ENCODE peak calls at places on chromosomes 4 and X, in nine cellular contexts. M is cardiac muscle cell, F is coronary artery, K is left lung, L is suprapubic skin, C is fibroblast of lung, R is AG04450, H is heart left ventricle, X is psoas muscle. S is an unnamed sample.

GRCh38 chr4:123643691-123644090 is 247.1 kb downstream of the SPRY1 start:
- DNase-seq in M (no peak), F (no peak), K (no peak), L (no peak), C (no peak), R (no peak), H (no peak), X (no peak), S (no peak)

GRCh38 chr4:1249731-1250526 is 999 bp upstream of the CTBP1 start:
- DNase-seq in M (no peak), F (peak; percentile 79), K (peak; percentile 85), L (peak; percentile 78), C (peak; percentile 67), R (no peak), H (no peak), X (peak; percentile 50), S (peak; percentile 70)

GRCh38 chr4:62014982-62015739 is 815.0 kb downstream of the ADGRL3 start:
- DNase-seq in M (no peak), F (no peak), K (no peak), L (no peak), C (no peak), R (no peak), H (no peak), X (no peak), S (no peak)

GRCh38 chr4:90317785-90318184 is 190.6 kb downstream of the CCSER1 start:
- DNase-seq in M (no peak), F (no peak), K (no peak), L (no peak), C (peak; percentile 93), R (peak; percentile 72), H (no peak), X (no peak), S (no peak)

GRCh38 chr4:53809816-53810215 is 218.5 kb upstream of the LNX1 start:
- DNase-seq in M (no peak), F (no peak), K (no peak), L (no peak), C (no peak), R (no peak), H (no peak), X (no peak), S (no peak)

GRCh38 chr4:176791591-176792347 is 953 bp downstream of the VEGFC start:
- DNase-seq in M (peak; percentile 60), F (peak; percentile 74), K (peak; percentile 84), L (no peak), C (peak; percentile 63), R (no peak), H (peak; percentile 26), X (peak; percentile 35), S (no peak)

GRCh38 chrX:129188223-129188622 is 335.1 kb downstream of the SMARCA1 start:
- DNase-seq in M (no peak), F (no peak), K (no peak), L (no peak), C (no peak), R (no peak), H (no peak), X (no peak), S (no peak)

GRCh38 chr4:77347341-77347740 is 190.3 kb downstream of the CCNG2 start:
- DNase-seq in M (no peak), F (no peak), K (no peak), L (no peak), C (no peak), R (no peak), H (no peak), X (no peak), S (no peak)

GRCh38 chr4:152036626-152037025 is 275.8 kb upstream of the GATB start:
- DNase-seq in M (no peak), F (no peak), K (no peak), L (no peak), C (peak; percentile 51), R (no peak), H (no peak), X (no peak), S (no peak)

GRCh38 chr4:7348946-7349900 is 85.5 kb downstream of the PSAPL1 start:
- DNase-seq in M (no peak), F (no peak), K (peak; percentile 75), L (no peak), C (no peak), R (no peak), H (no peak), X (no peak), S (no peak)

DNA sequence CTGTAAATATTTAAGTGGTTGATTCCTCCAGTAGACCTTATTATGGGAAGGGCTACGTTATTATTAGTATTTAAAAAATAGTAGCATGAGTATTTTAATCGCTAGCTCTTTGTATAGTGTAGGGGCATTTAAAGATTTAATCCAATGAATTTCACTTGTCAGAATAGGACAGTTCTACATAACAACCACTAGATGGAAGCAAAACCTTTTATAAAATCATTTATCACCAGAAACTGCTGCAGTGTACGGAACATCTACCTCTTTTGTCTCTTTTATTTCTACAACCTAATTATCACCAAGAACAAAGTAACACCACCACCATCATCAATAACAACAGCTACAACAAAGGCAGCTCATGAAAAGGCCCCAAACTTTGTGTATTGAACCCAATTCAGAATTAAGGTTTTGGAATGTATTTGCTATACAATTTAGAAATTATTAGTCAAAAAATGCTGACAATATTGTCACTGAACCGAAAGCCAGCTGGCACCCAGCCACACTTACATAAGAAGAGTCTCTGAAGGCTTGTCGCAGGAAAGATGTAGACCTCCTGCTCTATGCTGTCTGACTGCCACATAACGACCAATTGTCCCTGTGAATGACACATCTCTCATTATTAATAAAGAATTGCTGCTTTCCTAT is 260.9 kb upstream of the RPS6KA3 start:
- DNase-seq in M (peak; percentile 49), F (no peak), K (no peak), L (no peak), C (no peak), R (no peak), H (no peak), X (no peak), S (no peak)
- TF ChIP-seq CTCF in M (peak; percentile 35), F (peak; percentile 35), K (peak; percentile 43), L (peak; percentile 63), C (peak; percentile 22), R (peak; percentile 47), H (peak; percentile 61), X (peak; percentile 71), S (peak; percentile 46)

DNA sequence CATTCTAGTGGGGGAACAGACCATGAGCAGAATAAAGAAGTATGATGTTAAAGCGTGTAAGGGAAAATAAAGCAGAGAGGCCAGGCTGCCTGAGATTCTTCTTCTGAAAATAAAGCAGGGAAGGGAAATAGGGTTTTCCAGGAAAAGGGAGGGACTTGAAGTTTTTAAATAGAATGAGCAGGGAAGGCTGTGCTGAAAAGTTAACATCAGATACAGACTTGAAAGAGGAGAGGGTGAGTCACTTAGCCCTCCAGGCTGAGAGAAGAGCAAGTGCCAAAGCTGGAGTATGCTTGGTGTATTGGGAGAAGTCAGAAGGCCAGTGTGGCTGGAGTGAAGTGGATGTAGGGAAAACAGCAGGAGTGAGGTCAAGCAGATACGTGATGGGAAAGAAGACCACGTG is 10.0 kb upstream of the PLK4 start:
- DNase-seq in M (peak; percentile 2), F (no peak), K (no peak), L (no peak), C (peak; percentile 91), R (peak; percentile 38), H (peak; percentile 46), X (no peak), S (no peak)
- H3K27ac ChIP-seq in M (peak overlapping the region; percentile 78), F (no peak overlapping the region), K (peak overlapping the region; percentile 33), L (no peak overlapping the region), C (no peak overlapping the region), R (peak overlapping the region; percentile 11), H (peak overlapping the region; percentile 24), X (peak overlapping the region; percentile 25), S (peak overlapping the region; percentile 51)

DNA sequence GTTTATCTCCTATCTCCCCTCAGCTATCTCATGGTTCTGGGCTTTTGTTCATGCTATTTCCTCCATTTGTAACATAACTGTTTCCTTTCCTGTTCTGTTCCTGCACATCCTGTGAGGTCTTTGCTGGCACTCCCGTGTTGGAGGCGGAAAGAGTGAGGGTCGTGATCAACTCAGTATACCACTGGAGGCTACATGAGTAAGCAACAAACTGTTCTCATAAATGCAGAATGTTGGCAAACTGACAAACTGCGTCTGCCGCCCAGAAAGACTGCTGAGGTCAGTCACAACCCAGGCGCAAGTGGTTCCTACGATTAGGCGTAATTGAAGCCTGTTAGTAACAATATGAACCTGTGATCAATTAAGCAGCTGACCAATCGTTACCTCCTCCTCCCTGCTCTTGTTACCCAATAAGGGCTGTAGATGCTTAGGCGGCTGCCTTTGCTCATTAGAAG is 48.8 kb downstream of the C4orf33 start:
- DNase-seq in M (no peak), F (no peak), K (no peak), L (no peak), C (no peak), R (no peak), H (no peak), X (no peak), S (no peak)
- TF ChIP-seq CTCF in M (no peak), F (no peak), K (no peak), L (no peak), C (no peak), R (no peak), H (no peak), X (no peak), S (no peak)

DNA sequence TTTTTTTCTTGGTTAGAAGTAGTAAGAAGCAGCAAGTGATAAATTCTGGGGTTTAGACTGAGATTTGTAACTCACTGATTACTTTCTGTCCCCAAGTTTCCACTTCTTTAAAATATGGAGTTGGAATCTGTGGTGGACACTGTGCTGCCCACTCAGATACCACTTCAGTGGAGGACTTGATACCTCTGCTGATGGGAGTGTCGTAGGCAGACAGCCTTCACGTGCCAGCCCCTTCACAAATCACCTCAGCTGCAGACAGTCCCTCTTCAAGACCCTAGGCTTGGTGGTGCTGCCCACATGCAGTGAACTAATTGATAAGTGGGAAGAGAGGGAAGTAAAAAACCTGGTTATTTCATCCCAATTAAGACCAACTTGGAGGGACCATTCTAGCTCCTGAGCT is 139.5 kb downstream of the PDLIM5 start:
- DNase-seq in M (peak; percentile 33), F (no peak), K (no peak), L (no peak), C (no peak), R (no peak), H (no peak), X (no peak), S (no peak)
- H3K27ac ChIP-seq in M (peak overlapping the region; percentile 68), F (no peak overlapping the region), K (no peak overlapping the region), L (no peak overlapping the region), C (no peak overlapping the region), R (no peak overlapping the region), H (no peak overlapping the region), X (no peak overlapping the region), S (peak overlapping the region; percentile 25)

GRCh38 chr4:81913427-81913878 is 441.7 kb upstream of the RASGEF1B start:
- DNase-seq in M (peak; percentile 76), F (no peak), K (peak; percentile 56), L (no peak), C (no peak), R (peak; percentile 8), H (no peak), X (no peak), S (no peak)
- TF ChIP-seq CTCF in M (peak; percentile 75), F (peak; percentile 34), K (peak; percentile 48), L (no peak), C (peak; percentile 56), R (peak; percentile 70), H (peak; percentile 66), X (peak; percentile 44), S (peak; percentile 20)

GRCh38 chr4:144648042-144648441 is 2.1 kb downstream of the HHIP start:
- DNase-seq in M (no peak), F (no peak), K (no peak), L (no peak), C (no peak), R (no peak), H (no peak), X (no peak), S (no peak)
- H3K27ac ChIP-seq in M (no peak overlapping the region), F (no peak overlapping the region), K (no peak overlapping the region), L (no peak overlapping the region), C (no peak overlapping the region), R (no peak overlapping the region), H (no peak overlapping the region), X (no peak overlapping the region), S (no peak overlapping the region)

S was measured in tibial artery.